ENCODE peak calls at places on chromosomes 11 and 22, in five cellular contexts. S is iris pigment epithelial cell, Q is WTC11, Z is epithelial cell of esophagus, V is AG10803. E is an unnamed sample.

GRCh38 chr22:47107431-47107830 is 345.0 kb downstream of the TBC1D22A start:
- DNase-seq in Q (no peak), S (peak; percentile 91), Z (peak; percentile 83), V (peak; percentile 61), E (peak; percentile 93)

GRCh38 chr11:128503231-128503991 is 83.9 kb downstream of the ETS1 start:
- DNase-seq in Z (peak; percentile 91), Q (no peak), S (peak; percentile 93), V (peak; percentile 95), E (peak; percentile 68)

GRCh38 chr22:46734830-46735453 is 3.1 kb downstream of the CERK start:
- DNase-seq in S (peak; percentile 24), V (no peak), Z (no peak), Q (no peak), E (peak; percentile 69)

GRCh38 chr22:49749885-49750510 is 77.7 kb downstream of the BRD1 start:
- DNase-seq in Q (no peak), V (no peak), S (no peak), Z (no peak), E (peak; percentile 80)

GRCh38 chr11:73359930-73360742 is 16.1 kb upstream of the RELT start:
- DNase-seq in Q (peak; percentile 81), Z (no peak), V (peak; percentile 45), S (peak; percentile 51), E (peak; percentile 95)

GRCh38 chr11:117473692-117474091 is 146.0 kb downstream of the CEP164 start:
- DNase-seq in S (no peak), Z (peak; percentile 13), V (no peak), Q (no peak), E (peak; percentile 74)

GRCh38 chr11:73241300-73241699 is 23.2 kb downstream of the P2RY2 start:
- DNase-seq in Q (no peak), S (no peak), Z (no peak), V (no peak), E (peak; percentile 48)

GRCh38 chr11:32888805-32889204 is 3.8 kb upstream of the QSER1 start:
- DNase-seq in S (peak; percentile 81), V (peak; percentile 72), Z (peak; percentile 6), Q (no peak), E (peak; percentile 67)

E was measured in osteoblast.